ENCODE peak calls at places on chromosome 4, in nine cellular contexts. P is NCI-H1436; K is aorta; Z is non-pigmented ciliary epithelial cell; A is NCI-H1105 treated with DMSO at 0.1 percent for 48 hours; R is NCI-H774; O is stimulated activated CD8-positive, alpha-beta memory T cell treated with anti-CD3 and anti-CD28 coated beads, Interleukin-7, amount 100 ng/mL, for 24 hours; M is activated CD8-positive, alpha-beta memory T cell treated with anti-CD3 and anti-CD28 coated beads, Interleukin-2, amount 50 U/mL, for 48 hours; G is CD8-positive, alpha-beta memory T cell. U is an unnamed sample.
A peak's percentile ranks its signal among the peaks of the same experiment; 100 is the strongest.

GRCh38 chr4:41133619-41134018 is 80.7 kb downstream of the APBB2 start:
- DNase-seq in A (no peak), K (no peak), G (no peak), M (no peak), O (no peak), P (no peak), R (no peak), Z (no peak), U (no peak)

GRCh38 chr4:163167333-163167626 is 590 bp upstream of the NAF1 start:
- DNase-seq in M (no peak), G (no peak), K (no peak), R (no peak), Z (no peak), A (no peak), O (no peak), P (no peak), U (no peak)

GRCh38 chr4:53713296-53713695 is 122.0 kb upstream of the LNX1 start:
- DNase-seq in R (no peak), K (no peak), A (no peak), P (no peak), O (no peak), M (no peak), G (no peak), Z (no peak), U (no peak)

GRCh38 chr4:141686929-141687328 is 50.5 kb downstream of the IL15 start:
- DNase-seq in Z (no peak), K (no peak), O (no peak), G (no peak), R (no peak), A (no peak), M (no peak), P (no peak), U (no peak)

GRCh38 chr4:186074189-186074588 is 5.2 kb downstream of the TLR3 start:
- DNase-seq in R (peak; percentile 38), K (no peak), G (no peak), O (no peak), A (no peak), Z (no peak), P (no peak), M (no peak), U (no peak)

GRCh38 chr4:124173892-124174291 is 538.6 kb downstream of the ANKRD50 start:
- DNase-seq in P (no peak), G (no peak), K (no peak), R (no peak), O (no peak), Z (no peak), M (no peak), A (no peak), U (no peak)

GRCh38 chr4:185915271-185915670 is 103.3 kb upstream of the SORBS2 start:
- DNase-seq in O (no peak), M (no peak), A (no peak), K (no peak), Z (no peak), P (no peak), G (no peak), R (no peak), U (no peak)

GRCh38 chr4:182478475-182478874 is 235.3 kb downstream of the TENM3 start:
- DNase-seq in G (no peak), A (peak; percentile 61), O (no peak), M (no peak), R (peak; percentile 9), Z (peak; percentile 8), P (peak; percentile 73), K (no peak), U (peak; percentile 23)

GRCh38 chr4:166994686-166995085 is 239.6 kb downstream of the SPOCK3 start:
- DNase-seq in A (no peak), O (no peak), G (no peak), M (no peak), R (no peak), P (no peak), Z (no peak), K (no peak), U (no peak)

GRCh38 chr4:147076179-147076578 is 130.5 kb upstream of the TTC29 start:
- DNase-seq in G (no peak), K (no peak), A (no peak), P (no peak), R (no peak), M (no peak), O (no peak), Z (no peak), U (no peak)

GRCh38 chr4:123746981-123747380 is 350.4 kb downstream of the SPRY1 start:
- DNase-seq in M (no peak), G (no peak), K (no peak), A (no peak), O (no peak), Z (no peak), R (no peak), P (no peak), U (no peak)

U was measured in HS-5.